ENCODE peak calls at places on chromosomes 3 and 15, in eight cellular contexts. M is stimulated activated CD4-positive, alpha-beta T cell treated with anti-CD3 and anti-CD28 coated beads, Interleukin-4, amount 100 ng/mL, for 4 hours; O is activated T-cell treated with anti-CD3 and anti-CD28 coated beads, Interleukin-2, amount 50 U/mL, for 72 hours; F is AG08395; C is cardiac fibroblast; N is dorsolateral prefrontal cortex; Y is GM12892; V is activated naive CD8-positive, alpha-beta T cell treated with anti-CD3 and anti-CD28 coated beads, Interleukin-2, amount 50 U/mL, for 24 hours. D is an unnamed sample.

GRCh38 chr3:186046838-186047237 is 62.1 kb downstream of the ETV5 start:
- DNase-seq in M (no peak), O (no peak), F (no peak), C (no peak), N (no peak), Y (no peak), V (no peak), D (no peak)

GRCh38 chr3:34843479-34843870 is 795.9 kb upstream of the ARPP21 start:
- DNase-seq in M (no peak), O (no peak), F (no peak), C (peak), N (no peak), Y (no peak), V (no peak), D (no peak)

GRCh38 chr15:73964736-73965093 is 27.4 kb downstream of the STOML1 start:
- DNase-seq in M (peak), O (peak), F (peak), C (peak), N (peak), Y (peak), V (peak), D (peak)

GRCh38 chr3:47381317-47382157 is 716 bp downstream of the PTPN23 start:
- DNase-seq in M (peak), O (peak), F (peak), C (peak), N (peak), Y (peak), V (peak), D (peak)

GRCh38 chr15:67100808-67101581 is 35.6 kb downstream of the SMAD3 start:
- DNase-seq in M (peak), O (peak), F (no peak), C (no peak), N (no peak), Y (no peak), V (peak), D (no peak)

GRCh38 chr3:13495921-13496723 is 16.0 kb downstream of the HDAC11 start:
- DNase-seq in M (peak), O (peak), F (peak), C (peak), N (peak), Y (no peak), V (peak), D (no peak)

GRCh38 chr3:69524826-69525225 is 138.9 kb upstream of the FRMD4B start:
- DNase-seq in M (no peak), O (no peak), F (no peak), C (no peak), N (no peak), Y (no peak), V (no peak), D (no peak)

GRCh38 chr15:40399370-40399769 is 6.2 kb upstream of the IVD start:
- DNase-seq in M (no peak), O (no peak), F (no peak), C (no peak), N (no peak), Y (no peak), V (no peak), D (no peak)

GRCh38 chr15:66650433-66650832 is 51.6 kb upstream of the SMAD6 start:
- DNase-seq in M (no peak), O (no peak), F (peak), C (no peak), N (no peak), Y (no peak), V (no peak), D (no peak)

GRCh38 chr3:187927565-187927964 is 182.3 kb upstream of the BCL6 start:
- DNase-seq in M (no peak), O (no peak), F (no peak), C (no peak), N (no peak), Y (no peak), V (no peak), D (no peak)

GRCh38 chr3:126537730-126538281 is 13.9 kb downstream of the CHST13 start:
- DNase-seq in M (no peak), O (no peak), F (no peak), C (no peak), N (peak), Y (no peak), V (no peak), D (no peak)

GRCh38 chr3:177760803-177761202 is 563.5 kb upstream of the TBL1XR1 start:
- DNase-seq in M (no peak), O (no peak), F (peak), C (no peak), N (no peak), Y (no peak), V (no peak), D (no peak)

GRCh38 chr15:43390723-43391122 is 19.8 kb downstream of the TUBGCP4 start:
- DNase-seq in M (no peak), O (no peak), F (no peak), C (peak), N (no peak), Y (no peak), V (no peak), D (no peak)

GRCh38 chr3:195352895-195353488 is 82.0 kb upstream of the XXYLT1 start:
- DNase-seq in M (no peak), O (no peak), F (peak), C (peak), N (no peak), Y (no peak), V (no peak), D (no peak)

GRCh38 chr3:42600958-42601675 is 631 bp downstream of the NKTR start:
- DNase-seq in M (peak), O (peak), F (peak), C (peak), N (no peak), Y (no peak), V (peak), D (no peak)

GRCh38 chr3:15769256-15769915 is 28.4 kb downstream of the ANKRD28 start:
- DNase-seq in M (no peak), O (no peak), F (no peak), C (no peak), N (no peak), Y (no peak), V (no peak), D (no peak)

GRCh38 chr3:69823710-69824109 is 84.4 kb downstream of the MITF start:
- DNase-seq in M (no peak), O (no peak), F (no peak), C (no peak), N (no peak), Y (no peak), V (no peak), D (no peak)

GRCh38 chr15:91622676-91623342 is 230.7 kb upstream of the SLCO3A1 start:
- DNase-seq in M (no peak), O (no peak), F (no peak), C (no peak), N (no peak), Y (no peak), V (no peak), D (no peak)

GRCh38 chr3:35722902-35723301 is 83.6 kb downstream of the ARPP21 start:
- DNase-seq in M (no peak), O (no peak), F (no peak), C (no peak), N (no peak), Y (no peak), V (no peak), D (no peak)

GRCh38 chr15:99454941-99455795 is 110.6 kb upstream of the MEF2A start:
- DNase-seq in M (no peak), O (no peak), F (peak), C (peak), N (peak), Y (no peak), V (no peak), D (no peak)

GRCh38 chr15:72584006-72584405 is 70.5 kb upstream of the GOLGA6B start:
- DNase-seq in M (no peak), O (no peak), F (peak), C (peak), N (no peak), Y (no peak), V (no peak), D (no peak)

GRCh38 chr3:150220791-150221190 is 187.3 kb upstream of the TSC22D2 start:
- DNase-seq in M (no peak), O (no peak), F (peak), C (peak), N (no peak), Y (no peak), V (no peak), D (no peak)

GRCh38 chr3:189195302-189195701 is 23.5 kb downstream of the TPRG1 start:
- DNase-seq in M (no peak), O (no peak), F (no peak), C (no peak), N (no peak), Y (no peak), V (peak), D (no peak)

GRCh38 chr3:54818942-54819341 is 108.9 kb downstream of the LRTM1 start:
- DNase-seq in M (no peak), O (no peak), F (no peak), C (no peak), N (no peak), Y (no peak), V (no peak), D (no peak)